ENCODE peak calls at places on chromosomes 6 and 20, in four cellular contexts. L is stimulated activated CD8-positive, alpha-beta memory T cell treated with anti-CD3 and anti-CD28 coated beads, Interleukin-7, amount 100 ng/mL, for 48 hours; H is renal cortical epithelial cell; G is H54. C is an unnamed sample.

GRCh38 chr20:59120491-59120890 is 43.1 kb upstream of the ZNF831 start:
- DNase-seq in L (no peak), G (no peak), H (no peak), C (peak; percentile 31)

GRCh38 chr6:158207452-158207788 is 39.3 kb downstream of the GTF2H5 start:
- DNase-seq in L (no peak), G (no peak), H (peak; percentile 54), C (peak; percentile 69)

GRCh38 chr6:105522626-105523322 is 119.9 kb upstream of the PREP start:
- DNase-seq in G (no peak), L (no peak), H (peak; percentile 9), C (no peak)

GRCh38 chr6:168837231-168837903 is 396.4 kb downstream of the SMOC2 start:
- DNase-seq in L (no peak), G (no peak), H (no peak), C (no peak)

GRCh38 chr6:119626884-119627619 is 277.5 kb upstream of the MAN1A1 start:
- DNase-seq in G (no peak), L (no peak), H (no peak), C (no peak)

GRCh38 chr6:31068738-31069340 is 43.5 kb downstream of the C6orf15 start:
- DNase-seq in H (peak; percentile 81), L (peak; percentile 25), G (peak; percentile 60), C (peak; percentile 59)

GRCh38 chr6:84280030-84280429 is 52.6 kb upstream of the CEP162 start:
- DNase-seq in G (no peak), H (no peak), L (no peak), C (no peak)

GRCh38 chr20:2671977-2672376 is 8.0 kb upstream of the IDH3B start:
- DNase-seq in G (no peak), L (no peak), H (no peak), C (no peak)

GRCh38 chr6:10763006-10763405 is 15.4 kb downstream of the TMEM14B start:
- DNase-seq in H (peak; percentile 11), L (no peak), G (no peak), C (no peak)

GRCh38 chr6:52116605-52116948 is 29.2 kb upstream of the PKHD1 start:
- DNase-seq in G (no peak), L (no peak), H (no peak), C (no peak)

GRCh38 chr6:155040154-155040553 is 45.0 kb downstream of the TIAM2 start:
- DNase-seq in H (no peak), L (no peak), G (no peak), C (no peak)

GRCh38 chr6:150634641-150635292 is 35.1 kb downstream of the PLEKHG1 start:
- DNase-seq in G (no peak), H (no peak), L (no peak), C (no peak)

GRCh38 chr6:137489410-137490371 is 4.5 kb downstream of the OLIG3 start:
- DNase-seq in G (no peak), H (no peak), L (no peak), C (no peak)

GRCh38 chr6:6546318-6547110 is 42.0 kb upstream of the LY86 start:
- DNase-seq in G (no peak), H (no peak), L (no peak), C (peak; percentile 76)

GRCh38 chr6:15322781-15323536 is 77.1 kb downstream of the JARID2 start:
- DNase-seq in H (peak; percentile 63), L (no peak), G (no peak), C (no peak)

GRCh38 chr6:14066782-14067406 is 50.7 kb upstream of the CD83 start:
- DNase-seq in L (no peak), G (peak; percentile 33), H (peak; percentile 78), C (no peak)

GRCh38 chr6:68333444-68333843 is 301.6 kb upstream of the ADGRB3 start:
- DNase-seq in L (no peak), G (no peak), H (no peak), C (no peak)

GRCh38 chr20:43744121-43744520 is 17.3 kb upstream of the GTSF1L start:
- DNase-seq in G (peak; percentile 76), L (no peak), H (peak; percentile 33), C (no peak)

GRCh38 chr20:16771204-16771603 is 23.0 kb downstream of the OTOR start:
- DNase-seq in G (no peak), H (no peak), L (no peak), C (no peak)

GRCh38 chr6:24571361-24571760 is 74.6 kb downstream of the KIAA0319 start:
- DNase-seq in H (no peak), G (no peak), L (no peak), C (no peak)

GRCh38 chr6:34771727-34772126 is 14.4 kb downstream of the SNRPC start:
- DNase-seq in H (peak; percentile 40), L (no peak), G (peak; percentile 37), C (no peak)

GRCh38 chr20:11376998-11377397 is 540.7 kb upstream of the BTBD3 start:
- DNase-seq in G (no peak), L (no peak), H (peak; percentile 69), C (no peak)

GRCh38 chr20:58515240-58516212 is at the start of gene APCDD1L:
- DNase-seq in L (no peak), G (peak; percentile 92), H (peak; percentile 5), C (no peak)

GRCh38 chr20:33846291-33846916 is 35.3 kb downstream of the CHMP4B start:
- DNase-seq in L (no peak), G (no peak), H (no peak), C (no peak)

GRCh38 chr6:111423960-111424846 is 58.8 kb downstream of the REV3L start:
- DNase-seq in L (no peak), G (no peak), H (peak; percentile 35), C (no peak)

GRCh38 chr20:61500791-61501321 is 248.8 kb downstream of the CDH4 start:
- DNase-seq in L (no peak), G (no peak), H (peak; percentile 11), C (no peak)

C was measured in GM06990.